ENCODE peak calls at places on chromosomes 5 and 9, in eight cellular contexts. One of them, this sample, is unnamed.

GRCh38 chr9:69319324-69320040 is 5.5 kb upstream of the ENTREP1 start:
- DNase-seq in LHCN-M2: no peak
- DNase-seq in posterior cingulate gyrus: no peak
- DNase-seq in germinal center: no peak
- DNase-seq in 8988T: no peak
- DNase-seq in NCI-H1105: no peak
- DNase-seq in NB4: no peak
- DNase-seq in KG1: no peak
- DNase-seq in this sample: no peak

GRCh38 chr9:111529787-111530186 is 4.8 kb downstream of the ZNF483 start:
- DNase-seq in LHCN-M2: no peak
- DNase-seq in posterior cingulate gyrus: no peak
- DNase-seq in germinal center: no peak
- DNase-seq in 8988T: no peak
- DNase-seq in NCI-H1105: no peak
- DNase-seq in NB4: no peak
- DNase-seq in KG1: no peak
- DNase-seq in this sample: no peak

GRCh38 chr5:57802131-57802530 is 319.5 kb upstream of the ACTBL2 start:
- DNase-seq in LHCN-M2: peak
- DNase-seq in posterior cingulate gyrus: no peak
- DNase-seq in germinal center: no peak
- DNase-seq in 8988T: no peak
- DNase-seq in NCI-H1105: no peak
- DNase-seq in NB4: no peak
- DNase-seq in KG1: no peak
- DNase-seq in this sample: no peak

GRCh38 chr5:178347956-178348355 is 115.4 kb upstream of the PHYKPL start:
- DNase-seq in LHCN-M2: no peak
- DNase-seq in posterior cingulate gyrus: no peak
- DNase-seq in germinal center: no peak
- DNase-seq in 8988T: no peak
- DNase-seq in NCI-H1105: no peak
- DNase-seq in NB4: no peak
- DNase-seq in KG1: no peak
- DNase-seq in this sample: no peak

GRCh38 chr9:100589582-100589981 is 11.7 kb downstream of the CAVIN4 start:
- DNase-seq in LHCN-M2: peak
- DNase-seq in posterior cingulate gyrus: no peak
- DNase-seq in germinal center: no peak
- DNase-seq in 8988T: no peak
- DNase-seq in NCI-H1105: no peak
- DNase-seq in NB4: no peak
- DNase-seq in KG1: no peak
- DNase-seq in this sample: no peak

GRCh38 chr5:120258123-120258522 is 206.0 kb upstream of the PRR16 start:
- DNase-seq in LHCN-M2: no peak
- DNase-seq in posterior cingulate gyrus: no peak
- DNase-seq in germinal center: no peak
- DNase-seq in 8988T: no peak
- DNase-seq in NCI-H1105: no peak
- DNase-seq in NB4: peak
- DNase-seq in KG1: no peak
- DNase-seq in this sample: no peak

GRCh38 chr9:111965566-111966019 is 69.0 kb downstream of the UGCG start:
- DNase-seq in LHCN-M2: peak
- DNase-seq in posterior cingulate gyrus: no peak
- DNase-seq in germinal center: no peak
- DNase-seq in 8988T: peak
- DNase-seq in NCI-H1105: no peak
- DNase-seq in NB4: no peak
- DNase-seq in KG1: no peak
- DNase-seq in this sample: peak

GRCh38 chr5:887947-888640 is 4.5 kb downstream of the BRD9 start:
- DNase-seq in LHCN-M2: peak
- DNase-seq in posterior cingulate gyrus: no peak
- DNase-seq in germinal center: no peak
- DNase-seq in 8988T: no peak
- DNase-seq in NCI-H1105: no peak
- DNase-seq in NB4: no peak
- DNase-seq in KG1: no peak
- DNase-seq in this sample: no peak

GRCh38 chr5:142841511-142842255 is 71.5 kb downstream of the ARHGAP26 start:
- DNase-seq in LHCN-M2: no peak
- DNase-seq in posterior cingulate gyrus: no peak
- DNase-seq in germinal center: no peak
- DNase-seq in 8988T: no peak
- DNase-seq in NCI-H1105: no peak
- DNase-seq in NB4: no peak
- DNase-seq in KG1: no peak
- DNase-seq in this sample: no peak

GRCh38 chr5:68277427-68277826 is 61.9 kb downstream of the PIK3R1 start:
- DNase-seq in LHCN-M2: peak
- DNase-seq in posterior cingulate gyrus: no peak
- DNase-seq in germinal center: no peak
- DNase-seq in 8988T: no peak
- DNase-seq in NCI-H1105: no peak
- DNase-seq in NB4: no peak
- DNase-seq in KG1: no peak
- DNase-seq in this sample: peak

GRCh38 chr5:75465480-75465879 is 45.9 kb downstream of the CERT1 start:
- DNase-seq in LHCN-M2: peak
- DNase-seq in posterior cingulate gyrus: no peak
- DNase-seq in germinal center: no peak
- DNase-seq in 8988T: no peak
- DNase-seq in NCI-H1105: no peak
- DNase-seq in NB4: peak
- DNase-seq in KG1: no peak
- DNase-seq in this sample: no peak

GRCh38 chr5:44332360-44332971 is 56.8 kb downstream of the FGF10 start:
- DNase-seq in LHCN-M2: peak
- DNase-seq in posterior cingulate gyrus: no peak
- DNase-seq in germinal center: peak
- DNase-seq in 8988T: no peak
- DNase-seq in NCI-H1105: peak
- DNase-seq in NB4: peak
- DNase-seq in KG1: peak
- DNase-seq in this sample: peak

GRCh38 chr9:101121836-101122399 is 93.4 kb downstream of the PLPPR1 start:
- DNase-seq in LHCN-M2: no peak
- DNase-seq in posterior cingulate gyrus: no peak
- DNase-seq in germinal center: no peak
- DNase-seq in 8988T: no peak
- DNase-seq in NCI-H1105: no peak
- DNase-seq in NB4: no peak
- DNase-seq in KG1: no peak
- DNase-seq in this sample: no peak

GRCh38 chr5:74382864-74383618 is 257.5 kb downstream of the ENC1 start:
- DNase-seq in LHCN-M2: peak
- DNase-seq in posterior cingulate gyrus: no peak
- DNase-seq in germinal center: no peak
- DNase-seq in 8988T: no peak
- DNase-seq in NCI-H1105: no peak
- DNase-seq in NB4: peak
- DNase-seq in KG1: no peak
- DNase-seq in this sample: no peak

GRCh38 chr5:139949710-139950109 is 93.4 kb downstream of the NRG2 start:
- DNase-seq in LHCN-M2: no peak
- DNase-seq in posterior cingulate gyrus: no peak
- DNase-seq in germinal center: no peak
- DNase-seq in 8988T: no peak
- DNase-seq in NCI-H1105: no peak
- DNase-seq in NB4: no peak
- DNase-seq in KG1: no peak
- DNase-seq in this sample: no peak

GRCh38 chr5:95087819-95088317 is 197.0 kb downstream of the MCTP1 start:
- DNase-seq in LHCN-M2: peak
- DNase-seq in posterior cingulate gyrus: no peak
- DNase-seq in germinal center: no peak
- DNase-seq in 8988T: no peak
- DNase-seq in NCI-H1105: no peak
- DNase-seq in NB4: no peak
- DNase-seq in KG1: no peak
- DNase-seq in this sample: no peak

GRCh38 chr5:149037819-149038218 is 25.0 kb downstream of the SH3TC2 start:
- DNase-seq in LHCN-M2: peak
- DNase-seq in posterior cingulate gyrus: no peak
- DNase-seq in germinal center: no peak
- DNase-seq in 8988T: no peak
- DNase-seq in NCI-H1105: no peak
- DNase-seq in NB4: peak
- DNase-seq in KG1: no peak
- DNase-seq in this sample: no peak

GRCh38 chr9:132609829-132610228 is 27.4 kb downstream of the BARHL1 start:
- DNase-seq in LHCN-M2: peak
- DNase-seq in posterior cingulate gyrus: no peak
- DNase-seq in germinal center: no peak
- DNase-seq in 8988T: no peak
- DNase-seq in NCI-H1105: no peak
- DNase-seq in NB4: no peak
- DNase-seq in KG1: no peak
- DNase-seq in this sample: no peak

GRCh38 chr5:103624035-103624461 is 61.5 kb upstream of the NUDT12 start:
- DNase-seq in LHCN-M2: peak
- DNase-seq in posterior cingulate gyrus: no peak
- DNase-seq in germinal center: no peak
- DNase-seq in 8988T: no peak
- DNase-seq in NCI-H1105: no peak
- DNase-seq in NB4: no peak
- DNase-seq in KG1: no peak
- DNase-seq in this sample: peak

GRCh38 chr9:76155361-76155760 is 238.9 kb downstream of the RFK start:
- DNase-seq in LHCN-M2: no peak
- DNase-seq in posterior cingulate gyrus: no peak
- DNase-seq in germinal center: no peak
- DNase-seq in 8988T: no peak
- DNase-seq in NCI-H1105: no peak
- DNase-seq in NB4: no peak
- DNase-seq in KG1: no peak
- DNase-seq in this sample: no peak

GRCh38 chr5:7397005-7397546 is 1.1 kb downstream of the ADCY2 start:
- DNase-seq in LHCN-M2: no peak
- DNase-seq in posterior cingulate gyrus: no peak
- DNase-seq in germinal center: no peak
- DNase-seq in 8988T: no peak
- DNase-seq in NCI-H1105: peak
- DNase-seq in NB4: peak
- DNase-seq in KG1: no peak
- DNase-seq in this sample: no peak

GRCh38 chr9:121085661-121086060 is 10.9 kb downstream of the CNTRL start:
- DNase-seq in LHCN-M2: no peak
- DNase-seq in posterior cingulate gyrus: no peak
- DNase-seq in germinal center: no peak
- DNase-seq in 8988T: no peak
- DNase-seq in NCI-H1105: no peak
- DNase-seq in NB4: no peak
- DNase-seq in KG1: no peak
- DNase-seq in this sample: no peak

GRCh38 chr5:143605403-143606005 is 202.0 kb upstream of the NR3C1 start:
- DNase-seq in LHCN-M2: peak
- DNase-seq in posterior cingulate gyrus: no peak
- DNase-seq in germinal center: peak
- DNase-seq in 8988T: no peak
- DNase-seq in NCI-H1105: no peak
- DNase-seq in NB4: peak
- DNase-seq in KG1: peak
- DNase-seq in this sample: no peak

GRCh38 chr5:116032094-116032517 is at the start of gene ARL14EPL:
- DNase-seq in LHCN-M2: peak
- DNase-seq in posterior cingulate gyrus: no peak
- DNase-seq in germinal center: peak
- DNase-seq in 8988T: peak
- DNase-seq in NCI-H1105: no peak
- DNase-seq in NB4: peak
- DNase-seq in KG1: no peak
- DNase-seq in this sample: peak

GRCh38 chr5:39164016-39164415 is 55.3 kb downstream of the FYB1 start:
- DNase-seq in LHCN-M2: no peak
- DNase-seq in posterior cingulate gyrus: no peak
- DNase-seq in germinal center: no peak
- DNase-seq in 8988T: no peak
- DNase-seq in NCI-H1105: no peak
- DNase-seq in NB4: peak
- DNase-seq in KG1: no peak
- DNase-seq in this sample: no peak

GRCh38 chr5:57174128-57174849 is 430 bp downstream of the GPBP1 start:
- DNase-seq in LHCN-M2: no peak
- DNase-seq in posterior cingulate gyrus: peak
- DNase-seq in germinal center: peak
- DNase-seq in 8988T: no peak
- DNase-seq in NCI-H1105: no peak
- DNase-seq in NB4: peak
- DNase-seq in KG1: no peak
- DNase-seq in this sample: no peak

This sample was measured in kidney epithelial cell.